ENCODE peak calls at places on chromosome 22, in eight cellular contexts. A is bronchial epithelial cell, H is choroid plexus epithelial cell, I is fibroblast of the aortic adventitia, Y is neural progenitor cell, D is pancreas, N is GM23338, B is foreskin fibroblast. R is an unnamed sample.

GRCh38 chr22:25711491-25711890 is 30.5 kb upstream of the MYO18B start:
- DNase-seq in B (no peak), D (no peak), N (no peak), H (no peak), A (no peak), Y (no peak), I (no peak), R (no peak)

GRCh38 chr22:17430298-17430900 is 61.1 kb downstream of the CECR2 start:
- DNase-seq in A (no peak), B (no peak), H (peak; percentile 95), D (no peak), Y (no peak), I (peak; percentile 64), N (no peak), R (peak; percentile 35)

GRCh38 chr22:25656724-25657123 is 85.3 kb upstream of the MYO18B start:
- DNase-seq in H (no peak), D (no peak), Y (no peak), A (no peak), I (no peak), N (no peak), B (no peak), R (no peak)

GRCh38 chr22:27800250-27801131 is 1.1 kb downstream of the MN1 start:
- DNase-seq in D (no peak), A (no peak), I (peak; percentile 27), B (no peak), N (no peak), H (peak; percentile 42), Y (peak; percentile 77), R (peak; percentile 70)

GRCh38 chr22:43289976-43290663 is 53.1 kb downstream of the SCUBE1 start:
- DNase-seq in D (no peak), B (peak; percentile 41), N (no peak), H (peak; percentile 72), Y (no peak), A (no peak), I (peak; percentile 33), R (peak; percentile 47)

GRCh38 chr22:41929158-41929896 is 2.7 kb upstream of the TNFRSF13C start:
- DNase-seq in I (no peak), Y (no peak), D (no peak), B (no peak), N (no peak), H (no peak), A (no peak), R (no peak)

GRCh38 chr22:22703715-22704114 is 59.3 kb downstream of the GGTLC2 start:
- DNase-seq in I (no peak), B (peak; percentile 95), D (peak; percentile 30), Y (no peak), N (no peak), A (no peak), H (peak; percentile 54), R (no peak)

GRCh38 chr22:50600541-50600940 is at the start of gene MAPK8IP2:
- DNase-seq in H (no peak), B (no peak), A (no peak), N (no peak), I (no peak), Y (peak; percentile 65), D (peak; percentile 64), R (no peak)

GRCh38 chr22:16915711-16916110 is 90.5 kb upstream of the XKR3 start:
- DNase-seq in A (peak; percentile 20), H (no peak), D (no peak), Y (no peak), N (no peak), B (no peak), I (no peak), R (no peak)

GRCh38 chr22:40030757-40031092 is 36.0 kb downstream of the FAM83F start:
- DNase-seq in H (no peak), D (no peak), Y (peak; percentile 6), I (no peak), B (no peak), N (peak; percentile 52), A (no peak), R (no peak)

GRCh38 chr22:44172370-44173108 is 8.2 kb upstream of the PARVG start:
- DNase-seq in H (peak; percentile 44), B (no peak), D (no peak), Y (peak; percentile 48), N (peak; percentile 42), A (no peak), I (no peak), R (no peak)

DNA sequence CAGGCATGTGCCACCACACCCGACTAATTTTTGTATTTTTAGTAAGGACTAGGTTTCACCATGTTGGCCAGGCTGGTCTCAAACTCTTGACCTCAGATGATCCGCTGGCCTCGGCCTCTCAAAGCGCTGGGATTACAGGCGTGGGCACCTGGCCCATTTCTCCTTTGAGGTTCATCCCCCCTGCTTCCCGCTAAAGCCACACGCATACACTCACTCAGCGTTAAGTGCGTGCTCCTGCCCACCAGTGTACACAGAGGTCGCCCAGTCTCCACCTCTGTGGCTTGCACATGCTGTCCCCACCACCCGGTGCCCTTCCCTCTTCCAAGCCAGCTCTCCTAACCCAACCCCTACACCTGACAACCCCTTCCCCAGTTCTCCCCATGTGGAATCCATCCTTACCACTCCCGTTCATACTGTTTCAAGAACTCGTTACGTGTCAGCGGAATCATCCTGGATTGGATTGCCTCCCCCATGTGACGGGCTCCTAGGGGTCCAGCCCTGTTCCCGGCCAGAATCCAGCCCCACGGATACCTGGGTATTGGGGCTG is 15.7 kb upstream of the CYTH4 start:
- DNase-seq in I (no peak), B (no peak), A (no peak), D (no peak), H (no peak), N (no peak), Y (no peak), R (no peak)
- H3K4me3 ChIP-seq in I (peak overlapping the region; percentile 31), B (peak overlapping the region; percentile 58), A (no peak overlapping the region), D (no peak overlapping the region), H (peak overlapping the region; percentile 62), N (peak overlapping the region; percentile 8), Y (no peak overlapping the region), R (no peak overlapping the region)

DNA sequence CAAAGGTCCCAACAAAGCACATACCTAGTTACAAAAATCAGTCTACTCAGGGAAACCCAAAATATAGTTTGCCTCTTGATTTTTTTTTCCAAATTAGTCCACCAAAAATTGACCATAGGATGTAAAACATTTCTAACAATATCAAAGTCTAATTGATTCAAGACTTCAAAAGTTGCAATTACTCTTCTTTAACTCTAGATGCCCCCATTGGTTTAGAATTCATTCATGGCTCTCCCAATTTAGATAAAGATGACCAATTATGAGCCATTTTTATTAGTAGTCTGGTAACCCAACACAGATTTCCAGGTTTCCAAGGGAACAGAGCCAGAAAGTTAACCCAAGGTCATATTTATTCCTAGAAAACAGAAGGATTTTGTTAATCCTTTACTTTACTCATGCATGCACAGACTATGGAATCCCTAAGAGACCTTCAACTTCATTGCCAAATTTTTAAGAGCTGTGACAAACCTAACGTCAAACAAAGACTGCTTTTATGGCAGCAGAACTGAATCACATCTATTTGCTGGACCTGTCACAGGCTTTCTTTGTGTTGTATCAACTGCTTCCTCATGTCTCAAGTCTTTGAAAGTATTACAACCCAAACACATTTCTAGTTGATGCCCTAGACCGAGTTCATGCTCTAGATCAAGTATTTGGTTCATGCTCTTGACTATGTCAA is 55.3 kb downstream of the C22orf42 start:
- DNase-seq in I (peak; percentile 16), N (peak; percentile 21), Y (no peak), B (peak; percentile 3), H (peak; percentile 44), D (no peak), A (peak; percentile 35), R (peak; percentile 22)
- TF ChIP-seq CTCF in I (no peak), N (peak; percentile 31), Y (peak; percentile 56), B (no peak), H (peak; percentile 51), D (no peak), A (peak; percentile 28), R (peak; percentile 22)

GRCh38 chr22:36156515-36157419 is 3.8 kb downstream of the APOL3 start:
- DNase-seq in B (peak; percentile 91), Y (peak; percentile 29), D (no peak), A (peak; percentile 52), N (peak; percentile 72), H (peak; percentile 78), I (peak; percentile 86), R (peak; percentile 75)

GRCh38 chr22:36153756-36154155 is 6.8 kb downstream of the APOL3 start:
- DNase-seq in I (no peak), H (no peak), B (no peak), D (no peak), A (no peak), Y (no peak), N (no peak), R (no peak)

GRCh38 chr22:36155702-36156101 is 4.9 kb downstream of the APOL3 start:
- DNase-seq in B (peak; percentile 33), I (peak; percentile 49), D (no peak), H (peak; percentile 32), N (no peak), A (no peak), Y (no peak), R (peak; percentile 20)

GRCh38 chr22:36152088-36152487 is 8.5 kb downstream of the APOL3 start:
- DNase-seq in I (no peak), N (no peak), A (no peak), D (no peak), Y (no peak), H (no peak), B (no peak), R (no peak)

DNA sequence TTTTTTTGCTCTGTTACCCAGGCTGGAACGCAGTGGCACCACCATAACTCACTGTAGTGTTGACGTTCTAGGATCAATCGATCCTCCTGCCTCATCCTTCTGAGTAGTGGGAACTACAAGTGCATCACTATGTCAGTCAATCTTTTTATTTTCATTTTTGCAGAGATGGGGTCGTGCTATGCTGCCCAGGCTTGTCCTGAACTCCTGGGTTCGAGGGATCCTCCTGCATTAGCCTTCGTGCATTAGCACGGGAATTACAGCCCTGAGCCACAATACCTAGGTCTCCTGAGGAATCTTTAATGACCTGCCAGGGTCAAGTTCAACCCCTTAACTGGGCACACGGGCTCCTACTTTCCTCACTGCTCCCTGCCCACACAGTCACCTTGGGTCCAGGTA is 4.4 kb downstream of the APOL3 start:
- DNase-seq in H (no peak), B (no peak), Y (no peak), I (no peak), A (no peak), N (no peak), D (no peak), R (no peak)
- H3K4me3 ChIP-seq in H (peak overlapping the region; percentile 51), B (peak overlapping the region; percentile 38), Y (no peak overlapping the region), I (peak overlapping the region; percentile 65), A (no peak overlapping the region), N (no peak overlapping the region), D (no peak overlapping the region), R (peak overlapping the region; percentile 64)

GRCh38 chr22:32411388-32411787 is 659 bp downstream of the RTCB start:
- DNase-seq in I (peak; percentile 24), N (peak; percentile 50), B (peak; percentile 1), D (no peak), A (peak; percentile 74), Y (peak; percentile 4), H (peak; percentile 46), R (peak; percentile 10)

GRCh38 chr22:32416556-32417085 is 4.6 kb upstream of the RTCB start:
- DNase-seq in N (no peak), B (no peak), H (no peak), Y (no peak), D (no peak), I (no peak), A (no peak), R (no peak)

GRCh38 chr22:32410459-32410858 is 1.6 kb downstream of the RTCB start:
- DNase-seq in I (no peak), H (no peak), N (no peak), D (no peak), A (peak; percentile 22), B (no peak), Y (no peak), R (no peak)

GRCh38 chr22:32411829-32412592 is at the start of gene RTCB:
- DNase-seq in B (peak; percentile 96), A (peak; percentile 87), N (peak; percentile 95), H (peak; percentile 97), Y (peak; percentile 94), I (peak; percentile 96), D (peak; percentile 96), R (peak; percentile 92)

GRCh38 chr22:32413715-32414114 is 1.7 kb upstream of the RTCB start:
- DNase-seq in Y (no peak), B (peak; percentile 16), A (peak; percentile 40), I (peak; percentile 46), N (peak; percentile 40), H (peak; percentile 69), D (no peak), R (peak; percentile 25)
- TF ChIP-seq CTCF in Y (peak; percentile 49), B (peak; percentile 54), A (peak; percentile 48), I (peak; percentile 51), N (peak; percentile 46), H (peak; percentile 70), D (no peak), R (peak; percentile 58)

R was measured in fibroblast of lung.